ENCODE peak calls at places on chromosome 1, in eight cellular contexts. One of them, this sample, is unnamed.

GRCh38 chr1:51936531-51936930 is 54.0 kb downstream of the RAB3B start:
- DNase-seq in CD8-positive, alpha-beta T cell: no peak
- DNase-seq in astrocyte of the cerebellum: no peak
- DNase-seq in AG04449: no peak
- DNase-seq in AG10803: peak; percentile 43
- DNase-seq in stomach: no peak
- DNase-seq in adipocyte: no peak
- DNase-seq in fibroblast of villous mesenchyme: peak; percentile 43
- DNase-seq in this sample: no peak

GRCh38 chr1:184836934-184837698 is 82.5 kb upstream of the EDEM3 start:
- DNase-seq in adipocyte: no peak
- DNase-seq in stomach: peak; percentile 32
- DNase-seq in astrocyte of the cerebellum: no peak
- DNase-seq in AG10803: no peak
- DNase-seq in CD8-positive, alpha-beta T cell: no peak
- DNase-seq in AG04449: no peak
- DNase-seq in fibroblast of villous mesenchyme: no peak
- DNase-seq in this sample: no peak

GRCh38 chr1:15911141-15911540 is 63.6 kb downstream of the SPEN start:
- DNase-seq in AG04449: no peak
- DNase-seq in AG10803: no peak
- DNase-seq in astrocyte of the cerebellum: no peak
- DNase-seq in CD8-positive, alpha-beta T cell: no peak
- DNase-seq in stomach: no peak
- DNase-seq in fibroblast of villous mesenchyme: no peak
- DNase-seq in adipocyte: no peak
- DNase-seq in this sample: no peak

GRCh38 chr1:2971146-2971501 is 50.1 kb upstream of the ACTRT2 start:
- DNase-seq in astrocyte of the cerebellum: no peak
- DNase-seq in adipocyte: no peak
- DNase-seq in stomach: no peak
- DNase-seq in fibroblast of villous mesenchyme: no peak
- DNase-seq in AG04449: no peak
- DNase-seq in AG10803: no peak
- DNase-seq in CD8-positive, alpha-beta T cell: no peak
- DNase-seq in this sample: no peak

GRCh38 chr1:107076846-107077245 is 20.4 kb downstream of the PRMT6 start:
- DNase-seq in stomach: no peak
- DNase-seq in fibroblast of villous mesenchyme: no peak
- DNase-seq in AG04449: peak; percentile 50
- DNase-seq in astrocyte of the cerebellum: peak; percentile 32
- DNase-seq in CD8-positive, alpha-beta T cell: no peak
- DNase-seq in AG10803: peak; percentile 84
- DNase-seq in adipocyte: peak; percentile 35
- DNase-seq in this sample: peak; percentile 74

GRCh38 chr1:87508247-87508646 is 179.6 kb downstream of the LMO4 start:
- DNase-seq in adipocyte: no peak
- DNase-seq in stomach: no peak
- DNase-seq in CD8-positive, alpha-beta T cell: no peak
- DNase-seq in AG10803: peak; percentile 3
- DNase-seq in fibroblast of villous mesenchyme: no peak
- DNase-seq in astrocyte of the cerebellum: no peak
- DNase-seq in AG04449: no peak
- DNase-seq in this sample: no peak

GRCh38 chr1:247277211-247277610 is 21.3 kb downstream of the VN1R5 start:
- DNase-seq in fibroblast of villous mesenchyme: no peak
- DNase-seq in adipocyte: no peak
- DNase-seq in CD8-positive, alpha-beta T cell: no peak
- DNase-seq in stomach: no peak
- DNase-seq in AG10803: no peak
- DNase-seq in AG04449: no peak
- DNase-seq in astrocyte of the cerebellum: no peak
- DNase-seq in this sample: no peak

GRCh38 chr1:232014941-232015340 is 388.4 kb downstream of the DISC1 start:
- DNase-seq in astrocyte of the cerebellum: no peak
- DNase-seq in adipocyte: no peak
- DNase-seq in fibroblast of villous mesenchyme: no peak
- DNase-seq in CD8-positive, alpha-beta T cell: no peak
- DNase-seq in AG04449: no peak
- DNase-seq in AG10803: no peak
- DNase-seq in stomach: no peak
- DNase-seq in this sample: no peak

GRCh38 chr1:234327577-234328164 is 45.6 kb upstream of the COA6 start:
- DNase-seq in CD8-positive, alpha-beta T cell: no peak
- DNase-seq in adipocyte: no peak
- DNase-seq in fibroblast of villous mesenchyme: no peak
- DNase-seq in AG10803: no peak
- DNase-seq in astrocyte of the cerebellum: no peak
- DNase-seq in stomach: no peak
- DNase-seq in AG04449: no peak
- DNase-seq in this sample: no peak

GRCh38 chr1:234324668-234325225 is 48.5 kb upstream of the COA6 start:
- DNase-seq in adipocyte: no peak
- DNase-seq in AG04449: no peak
- DNase-seq in CD8-positive, alpha-beta T cell: no peak
- DNase-seq in AG10803: no peak
- DNase-seq in stomach: no peak
- DNase-seq in astrocyte of the cerebellum: no peak
- DNase-seq in fibroblast of villous mesenchyme: no peak
- DNase-seq in this sample: no peak

GRCh38 chr1:234322979-234323378 is 50.3 kb upstream of the COA6 start:
- DNase-seq in astrocyte of the cerebellum: no peak
- DNase-seq in AG10803: no peak
- DNase-seq in adipocyte: peak; percentile 2
- DNase-seq in fibroblast of villous mesenchyme: peak; percentile 39
- DNase-seq in CD8-positive, alpha-beta T cell: peak; percentile 34
- DNase-seq in stomach: peak; percentile 61
- DNase-seq in AG04449: no peak
- DNase-seq in this sample: no peak

GRCh38 chr1:234326493-234327366 is 46.5 kb upstream of the COA6 start:
- DNase-seq in AG04449: no peak
- DNase-seq in adipocyte: peak; percentile 54
- DNase-seq in AG10803: peak; percentile 65
- DNase-seq in astrocyte of the cerebellum: peak; percentile 19
- DNase-seq in stomach: peak; percentile 60
- DNase-seq in fibroblast of villous mesenchyme: peak; percentile 43
- DNase-seq in CD8-positive, alpha-beta T cell: peak; percentile 59
- DNase-seq in this sample: no peak

DNA sequence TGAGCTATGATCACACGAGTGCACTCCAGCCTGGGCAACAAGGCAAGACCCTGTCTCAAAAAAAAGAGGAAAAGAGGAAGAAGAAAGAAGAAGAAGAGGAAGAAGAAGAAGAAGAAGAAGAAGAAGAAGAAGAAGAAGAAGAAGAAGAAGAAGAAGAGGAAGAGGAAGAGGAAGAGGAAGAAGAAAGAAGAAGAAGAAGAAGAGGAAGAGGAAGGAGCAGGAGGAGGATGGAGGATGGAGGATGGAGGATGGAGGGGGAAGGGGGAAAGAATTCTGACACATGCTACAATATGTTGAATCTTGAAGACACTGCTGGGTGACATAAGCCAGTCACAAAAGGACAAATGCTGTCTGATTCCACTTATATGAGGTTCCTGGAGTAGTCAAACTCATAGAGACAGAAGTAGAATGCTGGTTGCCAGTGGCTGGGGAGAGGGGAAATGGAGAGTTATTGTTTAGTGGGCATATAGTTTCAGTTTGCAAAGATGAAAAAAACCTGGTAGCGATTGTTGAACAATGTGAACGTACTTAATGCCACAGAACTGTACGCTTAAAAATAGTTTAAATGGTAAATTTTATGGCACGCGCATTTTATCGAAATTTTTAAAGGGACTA is 47.3 kb upstream of the COA6 start:
- DNase-seq in fibroblast of villous mesenchyme: no peak
- DNase-seq in AG10803: no peak
- DNase-seq in stomach: no peak
- DNase-seq in adipocyte: no peak
- DNase-seq in astrocyte of the cerebellum: no peak
- DNase-seq in CD8-positive, alpha-beta T cell: no peak
- DNase-seq in AG04449: no peak
- DNase-seq in this sample: no peak
- H3K4me3 ChIP-seq in fibroblast of villous mesenchyme: peak overlapping the region; percentile 61
- H3K4me3 ChIP-seq in AG10803: peak overlapping the region; percentile 61
- H3K4me3 ChIP-seq in stomach: peak overlapping the region; percentile 16
- H3K4me3 ChIP-seq in adipocyte: peak overlapping the region; percentile 7
- H3K4me3 ChIP-seq in astrocyte of the cerebellum: peak overlapping the region; percentile 4
- H3K4me3 ChIP-seq in CD8-positive, alpha-beta T cell: peak overlapping the region; percentile 64
- H3K4me3 ChIP-seq in AG04449: no peak overlapping the region
- H3K4me3 ChIP-seq in this sample: no peak overlapping the region

DNA sequence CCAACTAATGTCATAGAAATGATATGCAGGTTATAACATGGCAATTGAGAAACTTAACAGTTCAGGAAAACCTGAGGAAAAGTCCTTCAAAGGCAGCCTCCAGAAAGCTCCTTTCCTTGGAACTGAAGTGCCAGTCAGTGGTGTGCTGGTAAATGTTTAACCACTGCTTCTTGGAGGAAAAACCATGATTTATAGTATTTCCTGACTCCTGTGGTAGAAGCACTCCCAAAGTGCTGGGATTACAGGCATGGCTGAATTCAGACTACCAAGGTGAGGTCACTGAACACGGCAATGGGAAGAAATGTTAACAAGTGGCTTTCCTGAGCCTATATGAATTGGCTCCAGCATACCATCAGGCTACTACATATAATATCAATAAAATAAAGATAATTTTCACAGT is 26.7 kb upstream of the ZNHIT6 start:
- DNase-seq in fibroblast of villous mesenchyme: no peak
- DNase-seq in AG04449: no peak
- DNase-seq in AG10803: no peak
- DNase-seq in adipocyte: no peak
- DNase-seq in CD8-positive, alpha-beta T cell: no peak
- DNase-seq in astrocyte of the cerebellum: no peak
- DNase-seq in stomach: no peak
- DNase-seq in this sample: no peak
- H3K4me3 ChIP-seq in fibroblast of villous mesenchyme: no peak overlapping the region
- H3K4me3 ChIP-seq in AG04449: no peak overlapping the region
- H3K4me3 ChIP-seq in AG10803: no peak overlapping the region
- H3K4me3 ChIP-seq in adipocyte: no peak overlapping the region
- H3K4me3 ChIP-seq in CD8-positive, alpha-beta T cell: no peak overlapping the region
- H3K4me3 ChIP-seq in astrocyte of the cerebellum: no peak overlapping the region
- H3K4me3 ChIP-seq in stomach: no peak overlapping the region
- H3K4me3 ChIP-seq in this sample: no peak overlapping the region

DNA sequence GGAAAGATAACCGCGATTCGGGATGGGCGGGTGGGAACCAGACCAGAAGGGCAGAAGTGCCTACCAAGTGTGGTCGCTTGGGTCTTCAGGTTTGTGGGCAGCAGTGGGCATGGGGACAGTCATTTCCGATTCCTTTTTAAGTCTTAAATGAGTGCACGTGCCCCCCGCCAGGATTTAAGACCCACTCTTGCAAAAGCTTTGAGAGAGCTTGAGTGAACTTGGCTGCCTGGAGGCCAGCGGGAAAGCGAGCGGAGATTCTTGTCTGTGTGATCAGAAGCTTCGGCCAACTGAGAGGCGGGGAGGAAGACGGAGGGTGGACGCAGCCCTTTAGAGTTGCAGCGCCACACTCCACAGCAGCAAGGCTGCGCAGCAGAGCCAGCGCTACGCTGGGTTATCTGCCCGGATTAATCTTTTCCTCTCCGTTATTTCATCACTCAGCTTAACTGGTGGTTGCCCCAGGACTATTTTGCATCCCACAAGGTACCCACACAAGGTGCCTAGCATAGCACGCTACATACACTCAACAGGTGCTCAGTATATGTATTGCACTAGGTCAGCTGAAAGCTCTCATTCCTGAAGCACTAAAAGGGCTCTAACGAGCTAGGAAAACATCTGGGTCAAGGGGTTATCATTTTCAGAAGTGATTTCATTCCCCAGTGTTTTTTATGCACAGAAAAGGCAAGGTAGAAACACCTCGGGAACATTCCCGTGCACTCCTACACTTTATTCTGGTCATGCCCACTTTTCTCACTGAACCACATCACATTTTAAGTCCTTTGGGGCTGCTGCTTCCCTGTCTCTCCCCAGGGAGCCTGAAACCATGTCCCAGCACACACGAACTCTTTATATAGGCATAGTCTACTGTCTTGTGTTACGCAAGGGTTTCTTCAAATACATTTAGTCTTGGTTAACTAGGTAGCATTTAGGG is 1.5 kb upstream of the BATF3 start:
- DNase-seq in fibroblast of villous mesenchyme: peak; percentile 64
- DNase-seq in stomach: peak; percentile 39
- DNase-seq in CD8-positive, alpha-beta T cell: peak; percentile 14
- DNase-seq in adipocyte: peak; percentile 67
- DNase-seq in AG10803: peak; percentile 39
- DNase-seq in astrocyte of the cerebellum: peak; percentile 20
- DNase-seq in AG04449: no peak
- DNase-seq in this sample: peak; percentile 13
- H3K4me3 ChIP-seq in fibroblast of villous mesenchyme: peak overlapping the region; percentile 67
- H3K4me3 ChIP-seq in stomach: peak overlapping the region; percentile 51
- H3K4me3 ChIP-seq in CD8-positive, alpha-beta T cell: peak overlapping the region; percentile 60
- H3K4me3 ChIP-seq in adipocyte: peak overlapping the region; percentile 67
- H3K4me3 ChIP-seq in AG10803: peak overlapping the region; percentile 52
- H3K4me3 ChIP-seq in astrocyte of the cerebellum: peak overlapping the region; percentile 37
- H3K4me3 ChIP-seq in AG04449: peak overlapping the region; percentile 62
- H3K4me3 ChIP-seq in this sample: peak overlapping the region; percentile 61

GRCh38 chr1:166906647-166907046 is 30.6 kb upstream of the TADA1 start:
- DNase-seq in stomach: no peak
- DNase-seq in AG04449: no peak
- DNase-seq in adipocyte: no peak
- DNase-seq in AG10803: no peak
- DNase-seq in CD8-positive, alpha-beta T cell: no peak
- DNase-seq in astrocyte of the cerebellum: no peak
- DNase-seq in fibroblast of villous mesenchyme: no peak
- DNase-seq in this sample: no peak

GRCh38 chr1:166907763-166908162 is 31.7 kb upstream of the TADA1 start:
- DNase-seq in AG10803: no peak
- DNase-seq in astrocyte of the cerebellum: no peak
- DNase-seq in fibroblast of villous mesenchyme: no peak
- DNase-seq in CD8-positive, alpha-beta T cell: no peak
- DNase-seq in stomach: no peak
- DNase-seq in AG04449: no peak
- DNase-seq in adipocyte: no peak
- DNase-seq in this sample: no peak

GRCh38 chr1:166907051-166907450 is 31.0 kb upstream of the TADA1 start:
- DNase-seq in CD8-positive, alpha-beta T cell: no peak
- DNase-seq in astrocyte of the cerebellum: no peak
- DNase-seq in AG10803: no peak
- DNase-seq in fibroblast of villous mesenchyme: no peak
- DNase-seq in stomach: no peak
- DNase-seq in adipocyte: no peak
- DNase-seq in AG04449: no peak
- DNase-seq in this sample: no peak

GRCh38 chr1:166905136-166905535 is 29.1 kb upstream of the TADA1 start:
- DNase-seq in AG10803: peak; percentile 71
- DNase-seq in fibroblast of villous mesenchyme: peak; percentile 48
- DNase-seq in astrocyte of the cerebellum: peak; percentile 90
- DNase-seq in CD8-positive, alpha-beta T cell: no peak
- DNase-seq in AG04449: no peak
- DNase-seq in adipocyte: peak; percentile 24
- DNase-seq in stomach: no peak
- DNase-seq in this sample: peak; percentile 17

DNA sequence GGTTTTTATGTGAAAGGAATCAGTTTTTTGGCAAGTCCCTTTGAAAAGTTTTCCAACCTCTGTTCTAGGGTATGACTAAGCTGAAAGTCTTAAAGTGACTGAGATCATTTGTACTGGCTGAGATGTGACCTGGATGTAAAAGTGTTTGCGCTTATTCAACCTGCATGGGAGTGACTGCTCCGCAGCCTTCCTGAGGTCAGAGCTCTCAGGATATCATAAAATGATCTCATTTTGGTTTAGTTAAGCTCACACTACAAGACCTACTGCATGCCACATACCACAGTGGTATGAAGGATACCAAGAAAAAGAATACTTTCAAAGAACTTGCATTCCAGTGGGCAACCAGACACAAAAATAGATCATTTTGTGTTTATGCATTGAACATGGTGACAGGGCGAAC is 29.9 kb upstream of the TADA1 start:
- DNase-seq in fibroblast of villous mesenchyme: peak; percentile 60
- DNase-seq in CD8-positive, alpha-beta T cell: no peak
- DNase-seq in astrocyte of the cerebellum: peak; percentile 94
- DNase-seq in adipocyte: peak; percentile 33
- DNase-seq in AG10803: peak; percentile 82
- DNase-seq in stomach: no peak
- DNase-seq in AG04449: peak; percentile 33
- DNase-seq in this sample: peak; percentile 80
- H3K4me3 ChIP-seq in fibroblast of villous mesenchyme: no peak overlapping the region
- H3K4me3 ChIP-seq in CD8-positive, alpha-beta T cell: no peak overlapping the region
- H3K4me3 ChIP-seq in astrocyte of the cerebellum: no peak overlapping the region
- H3K4me3 ChIP-seq in adipocyte: no peak overlapping the region
- H3K4me3 ChIP-seq in AG10803: no peak overlapping the region
- H3K4me3 ChIP-seq in stomach: no peak overlapping the region
- H3K4me3 ChIP-seq in AG04449: no peak overlapping the region
- H3K4me3 ChIP-seq in this sample: no peak overlapping the region

This sample was measured in AG09309.